ENCODE peak calls at places on chromosomes 16 and 17, in six cellular contexts. V, E, H, M, P and Z are unnamed samples. For H3K9me3 and H3K27me3, the result is how much of the 10 kb centered on the place peaks cover.

GRCh38 chr17:20203761-20204263 is 194.7 kb downstream of the SPECC1 start:
- DNase-seq in V (no peak), E (peak), H (no peak), M (peak), P (peak), Z (no peak)

GRCh38 chr16:22138482-22138881 is 23.8 kb upstream of the SDR42E2 start:
- DNase-seq in V (no peak), E (no peak), H (no peak), M (no peak), P (no peak), Z (no peak)

GRCh38 chr16:69481901-69482341 is 57.5 kb downstream of the CYB5B start:
- DNase-seq in V (peak), E (peak), H (peak), M (no peak), P (peak), Z (peak)

GRCh38 chr17:34382586-34383224 is 19.7 kb upstream of the CCL1 start:
- DNase-seq in V (no peak), E (no peak), H (no peak), M (no peak), P (no peak), Z (peak)

GRCh38 chr17:8073627-8074485 is 13.7 kb downstream of the ALOX12B start:
- DNase-seq in V (peak), E (peak), H (peak), M (peak), P (peak), Z (peak)

GRCh38 chr16:17552351-17552750 is 81.6 kb upstream of the XYLT1 start:
- DNase-seq in V (no peak), E (peak), H (no peak), M (no peak), P (no peak), Z (no peak)

GRCh38 chr17:79811036-79811887 is 14.4 kb upstream of the CBX8 start:
- DNase-seq in V (no peak), E (no peak), H (peak), M (no peak), P (peak), Z (peak)

GRCh38 chr16:30183961-30184429 is 593 bp downstream of the CORO1A start:
- DNase-seq in V (peak), E (no peak), H (peak), M (no peak), P (no peak), Z (no peak)

GRCh38 chr17:77666881-77667395 is 291.6 kb upstream of the TNRC6C start:
- DNase-seq in V (no peak), E (no peak), H (peak), M (no peak), P (no peak), Z (no peak)

GRCh38 chr16:12215302-12216105 is 239.0 kb downstream of the SNX29 start:
- DNase-seq in V (no peak), E (no peak), H (no peak), M (no peak), P (no peak), Z (no peak)

GRCh38 chr16:70646260-70647241 is at the start of gene IL34:
- DNase-seq in V (peak), E (peak), H (peak), M (no peak), P (peak), Z (no peak)

GRCh38 chr16:49952386-49952785 is 72.6 kb upstream of the CNEP1R1 start:
- DNase-seq in V (no peak), E (peak), H (peak), M (no peak), P (no peak), Z (peak)

GRCh38 chr17:5097101-5097834 is 14.4 kb downstream of the ZNF232 start:
- DNase-seq in V (peak), E (no peak), H (peak), M (no peak), P (no peak), Z (no peak)

DNA sequence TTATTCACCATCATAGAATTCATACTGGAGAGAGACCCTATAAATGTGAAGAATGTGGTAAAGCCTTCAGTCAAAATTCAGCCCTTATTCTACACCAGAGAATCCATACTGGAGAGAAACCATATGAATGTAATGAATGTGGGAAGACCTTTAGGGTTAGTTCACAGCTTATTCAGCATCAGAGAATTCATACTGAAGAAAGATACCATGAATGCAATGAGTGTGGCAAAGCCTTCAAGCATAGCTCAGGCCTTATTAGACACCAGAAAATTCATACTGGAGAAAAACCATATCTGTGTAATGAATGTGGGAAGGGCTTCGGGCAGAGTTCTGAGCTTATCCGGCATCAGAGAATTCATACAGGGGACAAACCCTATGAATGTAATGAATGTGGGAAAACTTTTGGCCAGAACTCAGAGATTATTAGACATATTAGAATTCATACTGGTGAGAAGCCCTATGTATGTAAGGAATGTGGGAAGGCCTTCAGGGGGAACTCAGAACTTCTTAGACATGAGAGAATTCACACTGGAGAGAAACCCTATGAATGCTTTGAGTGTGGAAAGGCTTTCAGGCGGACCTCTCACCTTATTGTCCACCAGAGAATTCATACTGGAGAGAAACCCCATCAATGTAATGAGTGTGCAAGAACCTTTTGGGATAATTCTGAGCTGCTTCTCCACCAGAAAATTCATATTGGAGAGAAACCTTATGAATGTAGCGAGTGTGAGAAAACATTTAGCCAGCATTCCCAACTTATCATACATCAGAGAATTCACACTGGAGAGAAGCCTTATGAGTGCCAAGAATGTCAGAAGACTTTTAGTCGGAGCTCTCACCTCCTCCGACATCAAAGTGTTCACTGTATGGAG is 14.1 kb downstream of the ZFP3 start:
- DNase-seq in V (no peak), E (no peak), H (no peak), M (no peak), P (no peak), Z (no peak)
- H3K9me3 ChIP-seq in V (half or more), E (under half), H (half or more), M (half or more), P (under half), Z (under half)

DNA sequence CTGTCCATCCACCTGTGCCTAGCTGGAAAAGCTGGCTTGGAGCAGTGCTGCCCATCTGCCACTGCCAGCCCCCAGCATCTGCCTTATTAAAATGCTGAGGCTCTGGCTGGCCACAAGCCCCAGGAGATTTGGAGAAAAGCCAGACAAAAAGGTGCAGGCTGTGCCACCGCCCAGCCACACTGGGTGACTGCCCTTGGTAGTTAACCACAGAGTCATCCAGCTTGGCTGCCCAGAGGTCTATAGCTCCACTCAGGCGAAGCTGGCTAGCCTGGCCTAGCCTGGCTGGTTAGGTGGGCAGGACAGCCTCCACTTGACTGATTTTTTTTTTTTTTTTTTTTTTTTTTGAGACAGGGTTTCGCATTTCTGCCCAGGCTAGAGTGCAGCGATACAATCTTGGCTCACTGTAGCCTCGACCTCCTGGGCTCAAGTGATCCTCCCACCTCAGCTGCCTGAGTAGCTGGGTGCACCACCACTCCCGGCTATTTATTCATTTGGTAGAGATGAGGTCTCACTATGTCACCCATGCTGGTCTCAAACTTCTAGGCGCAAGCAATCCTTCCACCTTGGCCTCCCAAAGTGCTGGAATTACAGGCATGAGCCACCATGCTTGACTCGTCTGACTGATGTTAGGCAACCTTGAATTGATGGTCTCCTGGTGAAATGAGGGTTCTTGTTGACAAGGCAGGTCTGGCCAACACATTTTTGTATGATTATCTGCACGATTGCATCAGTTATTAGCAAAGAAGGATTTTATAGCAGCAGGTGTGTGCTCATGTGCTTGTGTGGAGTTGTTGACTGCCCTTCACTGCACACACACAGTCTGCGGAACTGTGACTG is 103.8 kb downstream of the RAB11FIP4 start:
- DNase-seq in V (no peak), E (no peak), H (no peak), M (no peak), P (no peak), Z (no peak)
- H3K27me3 ChIP-seq in V (under half), E (under half), H (under half), M (half or more), P (under half), Z (under half)

GRCh38 chr16:56632160-56632847 is at the start of gene MT1M:
- DNase-seq in V (peak), E (peak), H (peak), M (no peak), P (peak), Z (peak)

GRCh38 chr16:56633535-56633934 is 1.1 kb downstream of the MT1M start:
- DNase-seq in V (no peak), E (no peak), H (no peak), M (no peak), P (no peak), Z (no peak)

GRCh38 chr16:56631832-56632159 is 663 bp upstream of the MT1M start:
- DNase-seq in V (no peak), E (no peak), H (no peak), M (no peak), P (no peak), Z (no peak)

GRCh38 chr16:56631197-56631596 is 1.3 kb upstream of the MT1M start:
- DNase-seq in V (no peak), E (no peak), H (no peak), M (no peak), P (no peak), Z (no peak)

DNA sequence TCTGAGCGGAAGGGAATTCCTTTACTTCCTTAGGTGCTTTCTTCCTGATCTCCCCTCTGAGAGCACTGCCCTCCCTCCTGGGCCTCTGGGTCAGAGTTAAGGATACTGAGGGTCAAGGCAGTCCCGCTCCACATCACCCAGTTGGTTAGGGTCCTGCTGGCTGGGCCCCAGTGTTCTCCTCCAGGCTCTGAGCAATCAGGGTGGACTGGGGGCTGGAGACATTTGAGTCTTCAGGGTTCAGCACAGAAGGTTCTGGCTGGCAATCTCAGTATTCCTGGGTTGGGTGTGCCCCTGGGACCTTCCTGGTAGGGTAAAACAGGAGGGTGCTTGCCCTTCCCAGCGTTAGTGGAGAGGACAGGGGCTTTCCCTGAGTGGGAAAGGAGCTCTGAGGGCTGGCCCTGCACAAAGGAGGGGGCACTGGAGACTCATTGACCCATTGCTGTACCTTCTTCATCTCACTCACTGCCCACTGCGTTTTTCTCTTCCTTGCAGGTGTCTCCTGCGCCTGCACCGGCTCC is 448 bp downstream of the MT1M start:
- DNase-seq in V (no peak), E (no peak), H (no peak), M (no peak), P (no peak), Z (no peak)
- H3K4me3 ChIP-seq in V (no peak), E (peak), H (peak), M (peak), P (peak), Z (peak)

GRCh38 chr17:5179003-5179402 is 12.7 kb downstream of the ZNF594 start:
- DNase-seq in V (no peak), E (no peak), H (no peak), M (no peak), P (no peak), Z (no peak)

GRCh38 chr17:5184284-5184683 is 7.4 kb downstream of the ZNF594 start:
- DNase-seq in V (no peak), E (no peak), H (no peak), M (no peak), P (no peak), Z (no peak)

GRCh38 chr17:5181509-5182305 is 10.0 kb downstream of the ZNF594 start:
- DNase-seq in V (no peak), E (no peak), H (no peak), M (no peak), P (no peak), Z (no peak)

GRCh38 chr17:5182597-5183409 is 8.9 kb downstream of the ZNF594 start:
- DNase-seq in V (no peak), E (no peak), H (no peak), M (no peak), P (no peak), Z (no peak)

GRCh38 chr17:5183410-5183793 is 8.3 kb downstream of the ZNF594 start:
- DNase-seq in V (no peak), E (no peak), H (no peak), M (no peak), P (no peak), Z (no peak)
- H3K9me3 ChIP-seq in V (half or more), E (under half), H (half or more), M (half or more), P (under half), Z (under half)

GRCh38 chr17:66990047-66990446 is 25.5 kb downstream of the CACNG4 start:
- DNase-seq in V (no peak), E (no peak), H (no peak), M (no peak), P (no peak), Z (peak)

GRCh38 chr17:66987059-66987616 is 22.6 kb downstream of the CACNG4 start:
- DNase-seq in V (no peak), E (no peak), H (no peak), M (no peak), P (no peak), Z (no peak)

GRCh38 chr17:66988069-66988798 is 23.7 kb downstream of the CACNG4 start:
- DNase-seq in V (no peak), E (no peak), H (no peak), M (no peak), P (no peak), Z (no peak)

GRCh38 chr17:66989579-66989978 is 25.1 kb downstream of the CACNG4 start:
- DNase-seq in V (no peak), E (no peak), H (no peak), M (no peak), P (no peak), Z (no peak)

GRCh38 chr17:66989076-66989475 is 24.6 kb downstream of the CACNG4 start:
- DNase-seq in V (no peak), E (no peak), H (no peak), M (no peak), P (no peak), Z (no peak)
- H3K27me3 ChIP-seq in V (under half), E (under half), H (under half), M (half or more), P (half or more), Z (under half)